ENCODE peak calls at places on chromosomes 7 and 10, in ten cellular contexts. B, K, Q, N, U, H, S, Z, Y and I are unnamed samples.

GRCh38 chr10:99966306-99966705 is 43.4 kb downstream of the DNMBP start:
- DNase-seq in B (no peak), K (peak; percentile 97), Q (peak; percentile 99), N (peak; percentile 90), U (no peak), H (peak; percentile 100), S (no peak), Z (no peak), Y (no peak), I (no peak)

GRCh38 chr7:96347471-96347870 is 25.6 kb upstream of the SLC25A13 start:
- DNase-seq in B (no peak), K (no peak), Q (no peak), N (no peak), U (no peak), H (no peak), S (no peak), Z (no peak), Y (no peak), I (no peak)

GRCh38 chr10:110919971-110920881 is 822 bp downstream of the SHOC2 start:
- DNase-seq in B (peak; percentile 33), K (no peak), Q (peak; percentile 31), N (peak; percentile 65), U (peak; percentile 30), H (peak; percentile 41), S (no peak), Z (peak; percentile 45), Y (no peak), I (peak; percentile 68)

GRCh38 chr7:77258014-77258413 is 58.4 kb upstream of the FGL2 start:
- DNase-seq in B (no peak), K (no peak), Q (peak; percentile 69), N (peak; percentile 43), U (peak; percentile 9), H (peak; percentile 18), S (no peak), Z (no peak), Y (no peak), I (no peak)

GRCh38 chr7:151773795-151774194 is 103.1 kb downstream of the PRKAG2 start:
- DNase-seq in B (no peak), K (no peak), Q (no peak), N (no peak), U (no peak), H (no peak), S (no peak), Z (no peak), Y (no peak), I (peak; percentile 22)

GRCh38 chr10:56346845-56347415 is 14.1 kb downstream of the ZWINT start:
- DNase-seq in B (no peak), K (peak; percentile 18), Q (peak; percentile 60), N (no peak), U (no peak), H (peak; percentile 17), S (no peak), Z (no peak), Y (no peak), I (no peak)

GRCh38 chr10:116694253-116694926 is 48.0 kb downstream of the HSPA12A start:
- DNase-seq in B (no peak), K (no peak), Q (peak; percentile 3), N (no peak), U (no peak), H (no peak), S (no peak), Z (peak; percentile 56), Y (no peak), I (no peak)

GRCh38 chr7:113370910-113371309 is 252.6 kb upstream of the SMIM30 start:
- DNase-seq in B (no peak), K (no peak), Q (peak; percentile 20), N (no peak), U (no peak), H (no peak), S (no peak), Z (no peak), Y (no peak), I (no peak)

GRCh38 chr7:92765725-92766124 is 70.6 kb downstream of the CDK6 start:
- DNase-seq in B (no peak), K (peak; percentile 88), Q (peak; percentile 87), N (peak; percentile 86), U (no peak), H (peak; percentile 78), S (no peak), Z (no peak), Y (no peak), I (no peak)

GRCh38 chr7:156178857-156179256 is 366.6 kb upstream of the SHH start:
- DNase-seq in B (no peak), K (no peak), Q (no peak), N (no peak), U (no peak), H (no peak), S (no peak), Z (no peak), Y (no peak), I (peak; percentile 71)

GRCh38 chr10:62650411-62650810 is 154.1 kb upstream of the ADO start:
- DNase-seq in B (no peak), K (peak; percentile 14), Q (no peak), N (no peak), U (no peak), H (no peak), S (no peak), Z (no peak), Y (no peak), I (no peak)

GRCh38 chr10:124719213-124719851 is 24.8 kb downstream of the FAM53B start:
- DNase-seq in B (no peak), K (peak; percentile 69), Q (no peak), N (peak; percentile 63), U (peak; percentile 80), H (peak; percentile 71), S (peak; percentile 56), Z (peak; percentile 71), Y (no peak), I (no peak)

GRCh38 chr10:77164616-77165311 is 472.8 kb downstream of the KCNMA1 start:
- DNase-seq in B (no peak), K (peak; percentile 60), Q (no peak), N (peak; percentile 66), U (no peak), H (peak; percentile 51), S (no peak), Z (no peak), Y (no peak), I (no peak)

GRCh38 chr10:27713906-27714305 is 31.7 kb downstream of the MKX start:
- DNase-seq in B (no peak), K (no peak), Q (no peak), N (peak; percentile 2), U (no peak), H (no peak), S (no peak), Z (no peak), Y (no peak), I (no peak)

GRCh38 chr7:124276005-124276606 is 243.2 kb upstream of the TMEM229A start:
- DNase-seq in B (peak; percentile 39), K (no peak), Q (peak; percentile 18), N (no peak), U (peak; percentile 33), H (peak; percentile 68), S (no peak), Z (no peak), Y (no peak), I (no peak)

GRCh38 chr7:131507592-131508331 is 48.7 kb downstream of the PODXL start:
- DNase-seq in B (peak; percentile 85), K (peak; percentile 21), Q (peak; percentile 47), N (peak; percentile 75), U (peak; percentile 90), H (peak; percentile 54), S (peak; percentile 72), Z (peak; percentile 81), Y (peak; percentile 63), I (no peak)

GRCh38 chr7:18756378-18757050 is 261.0 kb downstream of the HDAC9 start:
- DNase-seq in B (no peak), K (no peak), Q (no peak), N (no peak), U (no peak), H (no peak), S (no peak), Z (no peak), Y (no peak), I (no peak)

GRCh38 chr7:103446046-103446520 is at the start of gene SLC26A5:
- DNase-seq in B (peak; percentile 2), K (no peak), Q (no peak), N (no peak), U (peak; percentile 29), H (no peak), S (no peak), Z (peak; percentile 32), Y (no peak), I (no peak)